ENCODE peak calls at places on chromosomes 12 and 14, in eight cellular contexts. One of them, this sample, is unnamed.

GRCh38 chr14:72732022-72732780 is 161.7 kb downstream of the DPF3 start:
- DNase-seq in esophagus muscularis mucosa: no peak
- DNase-seq in transverse colon: no peak
- DNase-seq in stomach: no peak
- DNase-seq in GM12878: no peak
- DNase-seq in A549: no peak
- DNase-seq in SK-N-SH: no peak
- DNase-seq in ovary: no peak
- DNase-seq in this sample: no peak

GRCh38 chr12:123134265-123134664 is 16.6 kb downstream of the PITPNM2 start:
- DNase-seq in A549: no peak
- DNase-seq in GM12878: no peak
- DNase-seq in esophagus muscularis mucosa: no peak
- DNase-seq in SK-N-SH: no peak
- DNase-seq in transverse colon: no peak
- DNase-seq in ovary: no peak
- DNase-seq in stomach: no peak
- DNase-seq in this sample: no peak

GRCh38 chr12:530871-531270 is 71.1 kb downstream of the B4GALNT3 start:
- DNase-seq in ovary: no peak
- DNase-seq in A549: no peak
- DNase-seq in GM12878: no peak
- DNase-seq in SK-N-SH: no peak
- DNase-seq in transverse colon: no peak
- DNase-seq in esophagus muscularis mucosa: no peak
- DNase-seq in stomach: no peak
- DNase-seq in this sample: no peak

GRCh38 chr14:94174622-94175402 is 690 bp downstream of the PPP4R4 start:
- DNase-seq in transverse colon: no peak
- DNase-seq in ovary: peak; percentile 62
- DNase-seq in esophagus muscularis mucosa: no peak
- DNase-seq in stomach: no peak
- DNase-seq in GM12878: no peak
- DNase-seq in A549: no peak
- DNase-seq in SK-N-SH: peak; percentile 35
- DNase-seq in this sample: peak; percentile 68

GRCh38 chr12:2322554-2323120 is 269.9 kb downstream of the CACNA1C start:
- DNase-seq in esophagus muscularis mucosa: no peak
- DNase-seq in stomach: no peak
- DNase-seq in SK-N-SH: no peak
- DNase-seq in transverse colon: no peak
- DNase-seq in ovary: no peak
- DNase-seq in A549: no peak
- DNase-seq in GM12878: no peak
- DNase-seq in this sample: peak; percentile 60

GRCh38 chr12:122827258-122827657 is 8.0 kb upstream of the HIP1R start:
- DNase-seq in GM12878: no peak
- DNase-seq in transverse colon: no peak
- DNase-seq in stomach: no peak
- DNase-seq in esophagus muscularis mucosa: no peak
- DNase-seq in ovary: no peak
- DNase-seq in A549: no peak
- DNase-seq in SK-N-SH: no peak
- DNase-seq in this sample: no peak

GRCh38 chr12:57476162-57476992 is 3.3 kb downstream of the ARHGAP9 start:
- DNase-seq in transverse colon: peak; percentile 50
- DNase-seq in A549: no peak
- DNase-seq in stomach: peak; percentile 41
- DNase-seq in ovary: no peak
- DNase-seq in esophagus muscularis mucosa: no peak
- DNase-seq in GM12878: no peak
- DNase-seq in SK-N-SH: no peak
- DNase-seq in this sample: no peak

GRCh38 chr14:99211410-99211809 is 60.6 kb downstream of the BCL11B start:
- DNase-seq in esophagus muscularis mucosa: no peak
- DNase-seq in SK-N-SH: no peak
- DNase-seq in transverse colon: no peak
- DNase-seq in A549: no peak
- DNase-seq in GM12878: no peak
- DNase-seq in stomach: no peak
- DNase-seq in ovary: no peak
- DNase-seq in this sample: peak; percentile 48

GRCh38 chr12:95484524-95484923 is 10.6 kb downstream of the METAP2 start:
- DNase-seq in esophagus muscularis mucosa: no peak
- DNase-seq in GM12878: no peak
- DNase-seq in transverse colon: no peak
- DNase-seq in ovary: no peak
- DNase-seq in SK-N-SH: peak; percentile 13
- DNase-seq in stomach: no peak
- DNase-seq in A549: no peak
- DNase-seq in this sample: no peak

GRCh38 chr12:7156259-7157197 is 26.4 kb downstream of the CLSTN3 start:
- DNase-seq in A549: no peak
- DNase-seq in esophagus muscularis mucosa: no peak
- DNase-seq in transverse colon: no peak
- DNase-seq in GM12878: no peak
- DNase-seq in stomach: no peak
- DNase-seq in ovary: no peak
- DNase-seq in SK-N-SH: no peak
- DNase-seq in this sample: no peak

GRCh38 chr12:7155471-7156034 is 25.4 kb downstream of the CLSTN3 start:
- DNase-seq in ovary: no peak
- DNase-seq in esophagus muscularis mucosa: no peak
- DNase-seq in transverse colon: no peak
- DNase-seq in stomach: no peak
- DNase-seq in SK-N-SH: peak; percentile 69
- DNase-seq in A549: no peak
- DNase-seq in GM12878: no peak
- DNase-seq in this sample: no peak

GRCh38 chr12:7152818-7153217 is 22.6 kb downstream of the CLSTN3 start:
- DNase-seq in A549: no peak
- DNase-seq in GM12878: no peak
- DNase-seq in SK-N-SH: no peak
- DNase-seq in ovary: no peak
- DNase-seq in esophagus muscularis mucosa: no peak
- DNase-seq in stomach: no peak
- DNase-seq in transverse colon: no peak
- DNase-seq in this sample: no peak

GRCh38 chr12:7154042-7154441 is 23.9 kb downstream of the CLSTN3 start:
- DNase-seq in stomach: no peak
- DNase-seq in ovary: no peak
- DNase-seq in A549: no peak
- DNase-seq in transverse colon: no peak
- DNase-seq in SK-N-SH: no peak
- DNase-seq in esophagus muscularis mucosa: no peak
- DNase-seq in GM12878: no peak
- DNase-seq in this sample: no peak

GRCh38 chr12:7154901-7155470 is 24.8 kb downstream of the CLSTN3 start:
- DNase-seq in SK-N-SH: no peak
- DNase-seq in GM12878: no peak
- DNase-seq in esophagus muscularis mucosa: no peak
- DNase-seq in ovary: no peak
- DNase-seq in transverse colon: no peak
- DNase-seq in stomach: no peak
- DNase-seq in A549: no peak
- DNase-seq in this sample: no peak
- TF ChIP-seq EP300 in SK-N-SH: no peak
- TF ChIP-seq EP300 in GM12878: no peak
- TF ChIP-seq EP300 in esophagus muscularis mucosa: no peak
- TF ChIP-seq EP300 in ovary: no peak
- TF ChIP-seq EP300 in transverse colon: no peak
- TF ChIP-seq EP300 in stomach: no peak
- TF ChIP-seq EP300 in A549: no peak
- TF ChIP-seq EP300 in this sample: no peak

DNA sequence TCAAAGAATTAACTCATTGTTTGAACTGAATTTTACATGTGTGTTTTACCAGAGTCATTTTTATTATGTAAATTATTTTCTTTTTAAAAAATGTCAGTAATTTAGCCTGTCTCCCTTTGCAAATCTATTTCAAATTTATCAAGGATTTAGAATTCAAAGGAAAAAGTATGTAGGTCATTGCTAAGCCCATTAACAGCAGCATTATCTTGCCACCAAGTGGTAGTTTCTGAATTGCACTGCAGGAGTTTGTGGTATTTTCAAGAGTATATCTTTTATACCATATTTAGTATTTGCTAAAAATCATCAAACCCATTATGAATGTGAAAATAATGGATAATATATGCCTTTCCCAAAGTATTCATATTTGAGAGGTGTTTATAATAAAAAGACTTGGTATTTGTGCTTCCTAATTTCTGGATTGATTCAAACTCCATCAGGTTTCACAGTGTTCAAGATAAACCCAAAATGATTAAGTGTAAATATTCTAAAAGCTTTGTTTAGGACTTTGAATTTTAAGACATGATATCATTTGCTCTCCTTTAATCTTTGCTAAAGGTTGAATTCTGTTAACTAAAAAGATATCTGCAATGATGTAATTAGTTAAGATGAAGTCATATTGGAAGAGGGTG is 711.4 kb downstream of the FSCB start:
- DNase-seq in A549: no peak
- DNase-seq in SK-N-SH: no peak
- DNase-seq in GM12878: no peak
- DNase-seq in esophagus muscularis mucosa: no peak
- DNase-seq in transverse colon: no peak
- DNase-seq in ovary: no peak
- DNase-seq in stomach: no peak
- DNase-seq in this sample: no peak
- H3K4me1 ChIP-seq in A549: no peaks in the 10 kb centered on the region
- H3K4me1 ChIP-seq in SK-N-SH: no peaks in the 10 kb centered on the region
- H3K4me1 ChIP-seq in GM12878: no peaks in the 10 kb centered on the region
- H3K4me1 ChIP-seq in esophagus muscularis mucosa: peaks cover 4% of the 10 kb centered on the region
- H3K4me1 ChIP-seq in transverse colon: no peaks in the 10 kb centered on the region
- H3K4me1 ChIP-seq in ovary: no peaks in the 10 kb centered on the region
- H3K4me1 ChIP-seq in stomach: no peaks in the 10 kb centered on the region
- H3K4me1 ChIP-seq in this sample: no peaks in the 10 kb centered on the region

GRCh38 chr12:3753549-3754284 is 808 bp upstream of the CRACR2A start:
- DNase-seq in A549: no peak
- DNase-seq in GM12878: no peak
- DNase-seq in esophagus muscularis mucosa: peak; percentile 92
- DNase-seq in SK-N-SH: no peak
- DNase-seq in ovary: peak; percentile 54
- DNase-seq in transverse colon: no peak
- DNase-seq in stomach: no peak
- DNase-seq in this sample: no peak

GRCh38 chr12:3750616-3751015 is 2.3 kb downstream of the CRACR2A start:
- DNase-seq in A549: no peak
- DNase-seq in stomach: no peak
- DNase-seq in ovary: no peak
- DNase-seq in SK-N-SH: no peak
- DNase-seq in transverse colon: no peak
- DNase-seq in GM12878: no peak
- DNase-seq in esophagus muscularis mucosa: peak; percentile 39
- DNase-seq in this sample: no peak

GRCh38 chr12:3751151-3752095 is 1.5 kb downstream of the CRACR2A start:
- DNase-seq in stomach: no peak
- DNase-seq in GM12878: no peak
- DNase-seq in SK-N-SH: no peak
- DNase-seq in A549: no peak
- DNase-seq in ovary: no peak
- DNase-seq in transverse colon: no peak
- DNase-seq in esophagus muscularis mucosa: peak; percentile 53
- DNase-seq in this sample: no peak

GRCh38 chr12:3752741-3753486 is at the start of gene CRACR2A:
- DNase-seq in GM12878: peak; percentile 31
- DNase-seq in esophagus muscularis mucosa: peak; percentile 91
- DNase-seq in stomach: peak; percentile 68
- DNase-seq in ovary: peak; percentile 58
- DNase-seq in A549: peak; percentile 59
- DNase-seq in transverse colon: peak; percentile 84
- DNase-seq in SK-N-SH: peak; percentile 90
- DNase-seq in this sample: peak; percentile 77

DNA sequence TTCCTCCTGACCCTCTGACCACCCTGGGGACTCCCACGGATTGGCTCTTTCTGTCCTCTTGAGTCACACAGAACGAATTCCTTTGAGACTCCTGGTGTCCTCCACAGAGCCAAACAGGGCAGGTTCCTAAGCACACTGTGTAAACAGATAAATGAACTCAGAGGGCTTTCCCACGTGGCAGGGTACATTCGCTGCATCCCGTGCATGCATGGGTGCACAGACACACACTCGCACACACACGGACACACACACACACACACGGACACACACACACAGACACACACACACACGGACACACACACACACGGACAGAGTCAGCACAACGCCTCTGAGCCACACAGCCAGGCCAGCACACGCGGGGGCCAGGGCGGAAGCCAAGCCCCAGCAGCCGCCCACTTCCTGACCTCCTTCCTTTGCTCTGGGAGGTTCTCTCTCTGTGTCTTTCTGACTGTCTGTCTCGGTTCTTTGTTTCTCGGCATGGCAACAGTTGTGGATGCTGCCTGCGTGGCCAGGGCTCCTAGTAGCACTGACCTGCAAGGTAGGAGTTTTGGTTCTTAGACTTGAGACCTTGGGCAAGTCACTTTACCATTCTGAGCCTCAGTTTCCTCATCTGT is 706 bp downstream of the CRACR2A start:
- DNase-seq in ovary: no peak
- DNase-seq in transverse colon: peak; percentile 63
- DNase-seq in stomach: peak; percentile 30
- DNase-seq in A549: no peak
- DNase-seq in SK-N-SH: peak; percentile 31
- DNase-seq in GM12878: peak; percentile 45
- DNase-seq in esophagus muscularis mucosa: peak; percentile 92
- DNase-seq in this sample: no peak
- H3K4me3 ChIP-seq in ovary: peak overlapping the region; percentile 36
- H3K4me3 ChIP-seq in transverse colon: peak overlapping the region; percentile 37
- H3K4me3 ChIP-seq in stomach: peak overlapping the region; percentile 52
- H3K4me3 ChIP-seq in A549: no peak overlapping the region
- H3K4me3 ChIP-seq in SK-N-SH: no peak overlapping the region
- H3K4me3 ChIP-seq in GM12878: peak overlapping the region; percentile 80
- H3K4me3 ChIP-seq in esophagus muscularis mucosa: peak overlapping the region; percentile 60
- H3K4me3 ChIP-seq in this sample: peak overlapping the region; percentile 54

GRCh38 chr12:127245009-127245408 is 1022.0 kb upstream of the TMEM132C start:
- DNase-seq in A549: no peak
- DNase-seq in transverse colon: no peak
- DNase-seq in GM12878: no peak
- DNase-seq in ovary: no peak
- DNase-seq in stomach: peak; percentile 28
- DNase-seq in SK-N-SH: no peak
- DNase-seq in esophagus muscularis mucosa: no peak
- DNase-seq in this sample: no peak

GRCh38 chr12:127240249-127240929 is 1026.6 kb upstream of the TMEM132C start:
- DNase-seq in GM12878: no peak
- DNase-seq in ovary: no peak
- DNase-seq in A549: no peak
- DNase-seq in stomach: no peak
- DNase-seq in SK-N-SH: no peak
- DNase-seq in transverse colon: no peak
- DNase-seq in esophagus muscularis mucosa: no peak
- DNase-seq in this sample: no peak

GRCh38 chr12:127238061-127238460 is 1028.9 kb upstream of the TMEM132C start:
- DNase-seq in SK-N-SH: no peak
- DNase-seq in transverse colon: no peak
- DNase-seq in GM12878: no peak
- DNase-seq in ovary: no peak
- DNase-seq in esophagus muscularis mucosa: no peak
- DNase-seq in A549: no peak
- DNase-seq in stomach: no peak
- DNase-seq in this sample: no peak

GRCh38 chr12:127239781-127240180 is 1027.2 kb upstream of the TMEM132C start:
- DNase-seq in ovary: no peak
- DNase-seq in GM12878: no peak
- DNase-seq in transverse colon: no peak
- DNase-seq in stomach: no peak
- DNase-seq in SK-N-SH: no peak
- DNase-seq in A549: no peak
- DNase-seq in esophagus muscularis mucosa: no peak
- DNase-seq in this sample: no peak

GRCh38 chr12:127241056-127241830 is 1025.7 kb upstream of the TMEM132C start:
- DNase-seq in SK-N-SH: no peak
- DNase-seq in ovary: no peak
- DNase-seq in stomach: no peak
- DNase-seq in esophagus muscularis mucosa: no peak
- DNase-seq in transverse colon: no peak
- DNase-seq in A549: no peak
- DNase-seq in GM12878: no peak
- DNase-seq in this sample: no peak
- TF ChIP-seq EP300 in SK-N-SH: no peak
- TF ChIP-seq EP300 in ovary: no peak
- TF ChIP-seq EP300 in stomach: no peak
- TF ChIP-seq EP300 in esophagus muscularis mucosa: no peak
- TF ChIP-seq EP300 in transverse colon: no peak
- TF ChIP-seq EP300 in A549: no peak
- TF ChIP-seq EP300 in GM12878: no peak
- TF ChIP-seq EP300 in this sample: no peak